ENCODE peak calls at places on chromosomes 3 and 15, in four cellular contexts. One of them, this sample, is unnamed.

GRCh38 chr15:69143756-69144436 is 16.5 kb upstream of the GLCE start:
- DNase-seq in A549: no peak
- DNase-seq in H54: no peak
- DNase-seq in heart left ventricle: no peak
- DNase-seq in this sample: no peak

GRCh38 chr15:76986743-76987142 is 8.2 kb upstream of the PSTPIP1 start:
- DNase-seq in A549: no peak
- DNase-seq in heart left ventricle: peak; percentile 7
- DNase-seq in H54: no peak
- DNase-seq in this sample: no peak

GRCh38 chr3:185653949-185654757 is 68.1 kb downstream of the SENP2 start:
- DNase-seq in heart left ventricle: no peak
- DNase-seq in H54: no peak
- DNase-seq in A549: no peak
- DNase-seq in this sample: no peak

GRCh38 chr3:78814893-78815562 is 952.8 kb downstream of the ROBO1 start:
- DNase-seq in A549: no peak
- DNase-seq in H54: no peak
- DNase-seq in heart left ventricle: no peak
- DNase-seq in this sample: no peak

GRCh38 chr3:197858598-197858997 is 67.5 kb downstream of the LRCH3 start:
- DNase-seq in A549: no peak
- DNase-seq in H54: no peak
- DNase-seq in heart left ventricle: no peak
- DNase-seq in this sample: no peak

GRCh38 chr15:66848116-66848515 is 146.1 kb downstream of the SMAD6 start:
- DNase-seq in heart left ventricle: peak; percentile 8
- DNase-seq in A549: no peak
- DNase-seq in H54: no peak
- DNase-seq in this sample: no peak

GRCh38 chr3:77491961-77492360 is 452.1 kb downstream of the ROBO2 start:
- DNase-seq in H54: no peak
- DNase-seq in A549: no peak
- DNase-seq in heart left ventricle: no peak
- DNase-seq in this sample: no peak

GRCh38 chr3:38270606-38271005 is 5.0 kb downstream of the SLC22A13 start:
- DNase-seq in heart left ventricle: no peak
- DNase-seq in H54: no peak
- DNase-seq in A549: no peak
- DNase-seq in this sample: no peak

GRCh38 chr3:150931710-150932109 is 26.5 kb upstream of the MINDY4B start:
- DNase-seq in heart left ventricle: no peak
- DNase-seq in H54: no peak
- DNase-seq in A549: no peak
- DNase-seq in this sample: no peak

GRCh38 chr15:31811641-31812040 is 218.7 kb upstream of the CHRNA7 start:
- DNase-seq in A549: no peak
- DNase-seq in heart left ventricle: no peak
- DNase-seq in H54: no peak
- DNase-seq in this sample: no peak

GRCh38 chr3:8767667-8768363 is 1.6 kb downstream of the OXTR start:
- DNase-seq in heart left ventricle: no peak
- DNase-seq in A549: no peak
- DNase-seq in H54: no peak
- DNase-seq in this sample: peak; percentile 86

GRCh38 chr15:69906256-69907185 is 191.2 kb downstream of the TLE3 start:
- DNase-seq in A549: no peak
- DNase-seq in H54: no peak
- DNase-seq in heart left ventricle: no peak
- DNase-seq in this sample: no peak

GRCh38 chr15:68232937-68233336 is 3.4 kb upstream of the CLN6 start:
- DNase-seq in H54: no peak
- DNase-seq in heart left ventricle: no peak
- DNase-seq in A549: no peak
- DNase-seq in this sample: no peak

GRCh38 chr3:71684752-71685151 is 40.5 kb downstream of the EIF4E3 start:
- DNase-seq in H54: peak; percentile 34
- DNase-seq in heart left ventricle: no peak
- DNase-seq in A549: no peak
- DNase-seq in this sample: no peak

GRCh38 chr3:89572261-89572660 is 464.8 kb downstream of the EPHA3 start:
- DNase-seq in A549: no peak
- DNase-seq in H54: no peak
- DNase-seq in heart left ventricle: no peak
- DNase-seq in this sample: no peak

GRCh38 chr3:11480663-11481298 is 162.9 kb downstream of the VGLL4 start:
- DNase-seq in H54: no peak
- DNase-seq in A549: no peak
- DNase-seq in heart left ventricle: no peak
- DNase-seq in this sample: no peak

GRCh38 chr3:88991496-88991895 is 115.9 kb upstream of the EPHA3 start:
- DNase-seq in A549: no peak
- DNase-seq in heart left ventricle: no peak
- DNase-seq in H54: no peak
- DNase-seq in this sample: no peak

GRCh38 chr15:66883322-66883911 is 181.4 kb downstream of the SMAD6 start:
- DNase-seq in A549: peak; percentile 99
- DNase-seq in heart left ventricle: peak; percentile 90
- DNase-seq in H54: peak; percentile 61
- DNase-seq in this sample: peak; percentile 58

GRCh38 chr3:126267169-126267975 is 87.0 kb upstream of the ALDH1L1 start:
- DNase-seq in A549: peak; percentile 75
- DNase-seq in heart left ventricle: peak; percentile 64
- DNase-seq in H54: peak; percentile 83
- DNase-seq in this sample: peak; percentile 94

GRCh38 chr15:51888593-51889195 is 59.2 kb downstream of the TMOD3 start:
- DNase-seq in A549: peak; percentile 51
- DNase-seq in heart left ventricle: no peak
- DNase-seq in H54: no peak
- DNase-seq in this sample: no peak

GRCh38 chr15:68055224-68055705 is 1.1 kb downstream of the PIAS1 start:
- DNase-seq in heart left ventricle: no peak
- DNase-seq in A549: peak; percentile 29
- DNase-seq in H54: peak; percentile 19
- DNase-seq in this sample: no peak

GRCh38 chr3:117846238-117846637 is 1136.7 kb downstream of the TUSC7 start:
- DNase-seq in H54: no peak
- DNase-seq in heart left ventricle: no peak
- DNase-seq in A549: no peak
- DNase-seq in this sample: no peak

GRCh38 chr15:83914906-83915305 is 261.0 kb downstream of the ADAMTSL3 start:
- DNase-seq in A549: no peak
- DNase-seq in H54: no peak
- DNase-seq in heart left ventricle: no peak
- DNase-seq in this sample: no peak

GRCh38 chr15:29278436-29279099 is 8.9 kb upstream of the NSMCE3 start:
- DNase-seq in A549: no peak
- DNase-seq in heart left ventricle: no peak
- DNase-seq in H54: peak; percentile 55
- DNase-seq in this sample: no peak

GRCh38 chr3:182981038-182981380 is 671 bp upstream of the DCUN1D1 start:
- DNase-seq in H54: no peak
- DNase-seq in A549: no peak
- DNase-seq in heart left ventricle: no peak
- DNase-seq in this sample: no peak

GRCh38 chr15:62059108-62059817 is 984 bp downstream of the VPS13C start:
- DNase-seq in heart left ventricle: no peak
- DNase-seq in H54: no peak
- DNase-seq in A549: no peak
- DNase-seq in this sample: no peak

GRCh38 chr3:196179380-196180308 is 31.6 kb downstream of the ZDHHC19 start:
- DNase-seq in H54: no peak
- DNase-seq in A549: no peak
- DNase-seq in heart left ventricle: no peak
- DNase-seq in this sample: no peak

GRCh38 chr3:172929451-172929850 is 178.9 kb downstream of the ECT2 start:
- DNase-seq in H54: no peak
- DNase-seq in A549: no peak
- DNase-seq in heart left ventricle: no peak
- DNase-seq in this sample: no peak

GRCh38 chr3:48664313-48664644 is 1.6 kb upstream of the CELSR3 start:
- DNase-seq in A549: no peak
- DNase-seq in heart left ventricle: no peak
- DNase-seq in H54: no peak
- DNase-seq in this sample: no peak

GRCh38 chr3:48663489-48664312 is 1.0 kb upstream of the CELSR3 start:
- DNase-seq in heart left ventricle: peak; percentile 90
- DNase-seq in H54: peak; percentile 99
- DNase-seq in A549: peak; percentile 99
- DNase-seq in this sample: peak; percentile 91

GRCh38 chr3:48661501-48662139 is 1.1 kb downstream of the CELSR3 start:
- DNase-seq in A549: peak; percentile 32
- DNase-seq in heart left ventricle: peak; percentile 63
- DNase-seq in H54: no peak
- DNase-seq in this sample: peak; percentile 66

GRCh38 chr3:48662140-48662752 is 440 bp downstream of the CELSR3 start:
- DNase-seq in H54: no peak
- DNase-seq in heart left ventricle: no peak
- DNase-seq in A549: no peak
- DNase-seq in this sample: no peak

DNA sequence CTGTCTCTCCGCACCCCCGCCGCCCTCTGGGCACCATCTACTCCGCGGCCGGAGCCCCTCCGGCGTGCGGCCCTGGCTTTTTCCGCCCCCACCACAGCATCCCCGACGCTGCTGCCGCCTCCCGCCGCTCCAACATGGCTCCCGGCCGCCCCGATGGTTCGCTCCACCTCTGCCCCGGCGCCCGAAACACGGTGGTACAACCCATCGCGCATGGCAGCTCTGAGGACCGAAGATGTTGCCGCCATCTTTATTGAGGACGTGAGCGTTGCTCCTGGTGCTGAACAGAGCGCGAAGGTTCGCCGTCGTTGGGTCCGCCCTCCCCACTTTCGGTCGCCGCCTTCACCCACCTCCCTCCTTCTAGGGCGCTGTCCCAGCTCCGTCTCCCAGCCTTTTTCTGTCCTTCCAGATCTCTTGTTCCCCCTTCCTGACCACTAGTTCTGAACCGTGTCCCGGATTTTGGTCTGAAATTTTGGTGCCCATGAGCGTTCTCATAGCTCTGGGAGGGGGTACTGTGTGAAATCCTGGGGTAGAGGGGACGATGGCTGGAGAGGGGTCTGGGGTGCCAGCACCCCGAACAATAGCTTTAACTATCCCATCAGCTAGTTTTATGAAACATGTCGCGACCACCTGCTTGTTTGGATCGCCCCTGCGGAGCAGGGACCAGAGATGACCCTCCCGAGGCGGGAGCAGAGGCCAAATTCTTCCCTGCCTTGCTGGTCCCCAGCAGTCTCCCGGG is at the start of gene CELSR3:
- DNase-seq in heart left ventricle: peak; percentile 73
- DNase-seq in A549: peak; percentile 92
- DNase-seq in H54: peak; percentile 91
- DNase-seq in this sample: peak; percentile 87
- TF ChIP-seq POLR2A in heart left ventricle: no peak
- TF ChIP-seq POLR2A in A549: peak; percentile 65
- TF ChIP-seq POLR2A in H54: peak; percentile 72
- TF ChIP-seq POLR2A in this sample: no peak

DNA sequence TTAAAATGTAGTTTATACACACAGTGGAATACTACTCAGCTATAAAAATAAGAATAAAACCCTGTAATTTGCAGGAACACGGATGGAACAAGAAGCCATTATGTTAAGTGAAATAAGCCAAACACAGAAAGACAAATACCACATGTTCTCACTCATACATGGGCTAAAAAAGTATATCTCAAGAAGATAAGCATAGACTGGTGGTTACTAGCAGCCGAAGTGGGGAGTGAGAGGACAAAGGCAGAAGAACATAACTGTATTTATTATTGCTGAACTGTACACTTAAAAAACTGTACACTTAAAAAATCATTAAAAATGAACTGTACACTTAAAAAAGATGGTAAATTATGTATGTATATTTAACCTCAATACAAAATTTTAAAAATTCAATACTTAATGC is 11.0 kb downstream of the UBE3A start:
- DNase-seq in heart left ventricle: no peak
- DNase-seq in A549: no peak
- DNase-seq in H54: no peak
- DNase-seq in this sample: no peak
- TF ChIP-seq POLR2A in heart left ventricle: no peak
- TF ChIP-seq POLR2A in A549: no peak
- TF ChIP-seq POLR2A in H54: no peak
- TF ChIP-seq POLR2A in this sample: no peak

DNA sequence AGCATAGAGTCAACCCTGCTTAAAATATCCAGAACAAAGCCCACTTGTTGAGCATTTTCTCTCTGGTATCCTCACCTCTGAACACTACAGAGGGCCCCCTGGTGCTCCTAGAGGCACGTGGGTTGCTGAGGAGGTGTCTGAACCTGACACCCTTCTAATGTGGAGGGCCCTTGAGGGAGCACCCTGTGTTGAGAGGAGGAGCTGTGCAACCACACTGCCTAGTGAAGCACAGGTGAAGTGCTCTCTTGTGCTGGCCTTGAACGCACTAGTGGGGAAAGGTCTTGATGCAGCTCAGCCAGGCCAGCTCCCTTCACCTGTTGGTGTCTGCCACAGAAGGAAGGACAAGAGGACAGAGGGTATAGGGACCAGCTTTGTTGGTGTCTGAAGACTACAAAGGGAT is 51.9 kb downstream of the CCK start:
- DNase-seq in H54: no peak
- DNase-seq in A549: no peak
- DNase-seq in heart left ventricle: no peak
- DNase-seq in this sample: no peak
- TF ChIP-seq POLR2A in H54: no peak
- TF ChIP-seq POLR2A in A549: no peak
- TF ChIP-seq POLR2A in heart left ventricle: no peak
- TF ChIP-seq POLR2A in this sample: no peak

DNA sequence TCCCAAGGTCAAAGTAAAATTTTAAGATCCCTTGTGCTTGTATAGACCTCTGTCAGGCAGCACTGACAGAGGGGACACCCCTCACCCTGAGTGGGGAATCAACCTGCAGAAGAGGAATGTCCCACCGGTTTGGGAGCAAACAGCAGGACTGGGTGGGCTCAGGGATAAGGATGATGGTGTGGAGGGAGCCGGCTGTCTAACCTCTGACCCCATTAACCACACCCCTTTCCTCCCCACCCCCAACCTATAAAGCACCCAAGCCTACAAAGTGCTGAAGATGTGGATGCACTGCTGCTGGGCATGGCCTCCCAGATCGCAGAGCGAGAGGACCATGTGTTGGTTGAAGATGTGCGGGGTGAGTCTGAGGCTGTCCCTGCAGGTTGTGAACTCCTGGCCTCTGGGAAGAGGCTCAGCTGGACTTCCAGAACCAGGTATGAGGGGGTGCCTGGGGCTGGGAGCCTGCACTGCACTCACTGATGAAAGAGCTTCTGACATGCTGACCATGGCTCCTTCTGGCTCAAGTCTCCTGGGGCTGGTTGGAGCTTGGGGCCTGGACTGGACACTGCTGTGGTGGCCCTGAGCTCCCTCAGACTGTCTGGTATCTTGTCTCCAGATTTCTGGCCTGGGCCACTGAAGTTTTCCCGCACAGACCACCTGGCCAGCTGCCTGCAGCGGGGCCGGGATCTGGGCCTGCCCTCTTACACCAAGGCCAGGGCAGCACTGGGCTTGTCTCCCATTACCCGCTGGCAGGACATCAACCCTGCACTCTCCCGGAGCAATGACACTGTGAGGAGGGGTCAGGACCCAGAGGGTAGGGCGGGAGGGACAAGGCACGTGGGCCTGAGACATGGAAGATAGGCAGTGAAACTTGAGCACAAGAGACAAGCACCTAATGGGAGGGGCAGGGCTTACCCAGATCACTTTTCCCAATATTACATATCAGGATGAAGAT is 9.3 kb downstream of the DUOX1 start:
- DNase-seq in A549: no peak
- DNase-seq in heart left ventricle: no peak
- DNase-seq in H54: no peak
- DNase-seq in this sample: peak; percentile 79
- TF ChIP-seq POLR2A in A549: no peak
- TF ChIP-seq POLR2A in heart left ventricle: no peak
- TF ChIP-seq POLR2A in H54: no peak
- TF ChIP-seq POLR2A in this sample: no peak